ENCODE peak calls at places on chromosome 1, in nine cellular contexts. O, F, K, S, D, Z, T, V and U are unnamed samples.

GRCh38 chr1:59302297-59302696 is 5.4 kb downstream of the FGGY start:
- DNase-seq in O (no peak), F (no peak), K (no peak), S (no peak), D (no peak), Z (no peak), T (no peak), V (no peak), U (no peak)

GRCh38 chr1:68180441-68181164 is 51.7 kb downstream of the WLS start:
- DNase-seq in O (no peak), F (no peak), K (no peak), S (no peak), D (no peak), Z (no peak), T (no peak), V (no peak), U (no peak)

GRCh38 chr1:28680141-28680540 is 11.6 kb downstream of the GMEB1 start:
- DNase-seq in O (no peak), F (no peak), K (no peak), S (no peak), D (no peak), Z (peak), T (no peak), V (no peak), U (no peak)

GRCh38 chr1:241499910-241500309 is 19.6 kb downstream of the FH start:
- DNase-seq in O (peak), F (no peak), K (no peak), S (no peak), D (peak), Z (no peak), T (no peak), V (peak), U (no peak)

GRCh38 chr1:88145752-88146151 is 538.3 kb upstream of the PKN2 start:
- DNase-seq in O (no peak), F (no peak), K (no peak), S (no peak), D (peak), Z (no peak), T (no peak), V (no peak), U (no peak)

GRCh38 chr1:43536196-43536863 is 5.6 kb downstream of the PTPRF start:
- DNase-seq in O (no peak), F (no peak), K (peak), S (no peak), D (no peak), Z (peak), T (no peak), V (no peak), U (no peak)

GRCh38 chr1:9776685-9777084 is 47.1 kb downstream of the CLSTN1 start:
- DNase-seq in O (no peak), F (no peak), K (no peak), S (no peak), D (no peak), Z (no peak), T (no peak), V (no peak), U (no peak)

GRCh38 chr1:1178794-1179331 is 5.2 kb downstream of the TTLL10 start:
- DNase-seq in O (no peak), F (peak), K (no peak), S (no peak), D (no peak), Z (peak), T (no peak), V (no peak), U (no peak)

GRCh38 chr1:6313382-6314265 is 52.7 kb upstream of the GPR153 start:
- DNase-seq in O (peak), F (no peak), K (no peak), S (no peak), D (no peak), Z (no peak), T (no peak), V (no peak), U (no peak)

GRCh38 chr1:246680696-246681127 is 43.5 kb upstream of the SCCPDH start:
- DNase-seq in O (no peak), F (no peak), K (no peak), S (no peak), D (no peak), Z (no peak), T (no peak), V (no peak), U (no peak)

GRCh38 chr1:199041173-199041914 is 402.5 kb downstream of the PTPRC start:
- DNase-seq in O (no peak), F (no peak), K (no peak), S (no peak), D (peak), Z (no peak), T (no peak), V (peak), U (no peak)